ENCODE peak calls at places on chromosomes 6 and 20, in ten cellular contexts. X is IMR-90, O is heart left ventricle, F is ovary, U is body of pancreas, M is sigmoid colon, Y is adrenal gland, Z is A549, Q is lower leg skin, W is tibial nerve. V is an unnamed sample.

GRCh38 chr6:100573169-100573568 is 108.4 kb upstream of the SIM1 start:
- DNase-seq in O (no peak), Z (peak), F (no peak), M (no peak), Q (no peak), U (no peak), Y (no peak), W (no peak), X (peak), V (no peak)

GRCh38 chr20:34300809-34301586 is 2.2 kb downstream of the AHCY start:
- DNase-seq in X (no peak), W (no peak), F (no peak), U (peak), O (no peak), Q (no peak), Z (no peak), Y (no peak), M (no peak), V (no peak)

GRCh38 chr20:33531047-33531877 is 41.4 kb downstream of the CBFA2T2 start:
- DNase-seq in Q (no peak), W (no peak), U (no peak), M (no peak), Y (no peak), Z (no peak), O (no peak), F (no peak), X (peak), V (no peak)

GRCh38 chr6:125745281-125746018 is 4.0 kb upstream of the HEY2 start:
- DNase-seq in W (no peak), U (peak), O (no peak), Z (no peak), Q (no peak), M (no peak), Y (no peak), F (no peak), X (no peak), V (no peak)

GRCh38 chr20:53003420-53003819 is 31.3 kb downstream of the TSHZ2 start:
- DNase-seq in W (no peak), X (no peak), Y (no peak), U (no peak), Q (no peak), O (no peak), Z (no peak), F (no peak), M (no peak), V (no peak)

GRCh38 chr6:79946242-79946641 is 1.1 kb downstream of the ELOVL4 start:
- DNase-seq in W (no peak), Z (peak), M (no peak), Y (no peak), Q (no peak), U (no peak), O (no peak), F (no peak), X (peak), V (no peak)

GRCh38 chr6:154039231-154039842 is at the start of gene OPRM1:
- DNase-seq in W (no peak), X (no peak), F (no peak), U (peak), M (peak), Q (no peak), O (peak), Y (peak), Z (peak), V (no peak)

GRCh38 chr20:47067776-47068175 is 173.1 kb downstream of the EYA2 start:
- DNase-seq in U (no peak), X (peak), O (no peak), Y (no peak), Z (peak), M (no peak), Q (no peak), W (no peak), F (no peak), V (no peak)

GRCh38 chr20:7352165-7352564 is 584.7 kb downstream of the BMP2 start:
- DNase-seq in M (no peak), X (no peak), W (no peak), F (no peak), U (no peak), O (no peak), Y (no peak), Z (no peak), Q (no peak), V (no peak)

GRCh38 chr6:36682328-36683144 is 4.0 kb downstream of the CDKN1A start:
- DNase-seq in W (no peak), X (no peak), O (peak), M (peak), Y (peak), Z (peak), U (peak), F (no peak), Q (peak), V (peak)

GRCh38 chr6:35218021-35218420 is 4.3 kb downstream of the SCUBE3 start:
- DNase-seq in F (no peak), O (no peak), X (peak), M (no peak), U (no peak), Z (no peak), W (no peak), Q (no peak), Y (no peak), V (no peak)

GRCh38 chr6:108728826-108729225 is 119.4 kb upstream of the ARMC2 start:
- DNase-seq in Y (no peak), U (no peak), F (no peak), M (no peak), Z (peak), X (no peak), Q (no peak), O (no peak), W (no peak), V (no peak)

GRCh38 chr20:20864346-20865096 is 152.1 kb upstream of the RALGAPA2 start:
- DNase-seq in M (no peak), X (no peak), F (no peak), W (no peak), O (no peak), U (no peak), Q (no peak), Z (peak), Y (no peak), V (no peak)

GRCh38 chr6:122339661-122340060 is 59.8 kb upstream of the HSF2 start:
- DNase-seq in F (no peak), Q (no peak), W (no peak), U (no peak), O (no peak), X (no peak), Y (no peak), Z (no peak), M (no peak), V (no peak)

GRCh38 chr6:82246802-82247633 is 526 bp downstream of the IBTK start:
- DNase-seq in F (no peak), U (peak), X (peak), Y (peak), Q (peak), W (peak), O (peak), M (peak), Z (peak), V (peak)

GRCh38 chr6:36671687-36672375 is 6.7 kb upstream of the CDKN1A start:
- DNase-seq in Q (no peak), M (no peak), Z (no peak), X (no peak), O (no peak), F (no peak), W (no peak), U (no peak), Y (no peak), V (no peak)

GRCh38 chr6:133235219-133235618 is 5.9 kb upstream of the EYA4 start:
- DNase-seq in Z (no peak), Q (no peak), W (no peak), F (no peak), U (no peak), Y (no peak), X (no peak), O (no peak), M (no peak), V (no peak)

GRCh38 chr6:14417377-14417776 is 299.8 kb downstream of the CD83 start:
- DNase-seq in Y (no peak), X (no peak), W (no peak), Q (no peak), Z (peak), F (no peak), O (no peak), M (no peak), U (no peak), V (no peak)

GRCh38 chr6:169857343-169858292 is 106.2 kb downstream of the ERMARD start:
- DNase-seq in M (no peak), Y (no peak), Z (no peak), W (no peak), F (no peak), X (no peak), Q (no peak), O (no peak), U (no peak), V (no peak)

GRCh38 chr6:70520575-70520974 is 46.2 kb upstream of the SDHAF4 start:
- DNase-seq in O (no peak), Z (peak), Y (no peak), U (no peak), X (peak), Q (no peak), W (no peak), M (no peak), F (no peak), V (no peak)

GRCh38 chr6:121351911-121352310 is 17.6 kb upstream of the TBC1D32 start:
- DNase-seq in Q (no peak), O (no peak), X (no peak), Z (no peak), F (no peak), U (no peak), Y (no peak), W (no peak), M (no peak), V (no peak)

GRCh38 chr20:58436868-58437645 is 48.0 kb downstream of the VAPB start:
- DNase-seq in F (no peak), W (no peak), Z (peak), X (no peak), Q (no peak), O (no peak), Y (no peak), U (no peak), M (no peak), V (no peak)

GRCh38 chr20:16518068-16518783 is 55.0 kb downstream of the KIF16B start:
- DNase-seq in Z (peak), Y (no peak), M (no peak), O (no peak), F (no peak), U (peak), W (peak), X (peak), Q (no peak), V (peak)

GRCh38 chr6:25248100-25248499 is 31.1 kb upstream of the CARMIL1 start:
- DNase-seq in X (peak), U (no peak), Q (no peak), O (no peak), W (no peak), Y (no peak), F (no peak), M (no peak), Z (no peak), V (no peak)

GRCh38 chr6:9766240-9766915 is 648.5 kb downstream of the TFAP2A start:
- DNase-seq in Q (no peak), X (peak), Z (peak), U (no peak), O (no peak), W (no peak), M (no peak), Y (no peak), F (no peak), V (no peak)

GRCh38 chr20:13692802-13693736 is 54.3 kb upstream of the TASP1 start:
- DNase-seq in F (no peak), M (no peak), W (no peak), U (no peak), X (no peak), Y (no peak), Q (no peak), Z (no peak), O (no peak), V (no peak)

GRCh38 chr6:133741375-133741861 is 147.5 kb upstream of the TCF21 start:
- DNase-seq in U (no peak), W (peak), Y (no peak), F (no peak), X (peak), Z (peak), M (no peak), Q (no peak), O (no peak), V (no peak)

GRCh38 chr6:20790032-20790791 is 256.0 kb downstream of the CDKAL1 start:
- DNase-seq in F (no peak), M (no peak), Z (no peak), O (no peak), U (no peak), Y (no peak), W (no peak), X (no peak), Q (no peak), V (no peak)

GRCh38 chr6:153312633-153313032 is 181.6 kb upstream of the RGS17 start:
- DNase-seq in W (no peak), M (no peak), O (no peak), X (peak), U (peak), Z (peak), F (no peak), Q (no peak), Y (peak), V (peak)

GRCh38 chr20:63092660-63093215 is 86.0 kb upstream of the BHLHE23 start:
- DNase-seq in O (no peak), W (no peak), X (no peak), Y (peak), M (peak), F (peak), U (peak), Z (no peak), Q (no peak), V (no peak)
- TF ChIP-seq POLR2A in O (no peak), W (no peak), X (no peak), Y (no peak), M (no peak), F (no peak), U (no peak), Z (no peak), Q (no peak), V (no peak)

DNA sequence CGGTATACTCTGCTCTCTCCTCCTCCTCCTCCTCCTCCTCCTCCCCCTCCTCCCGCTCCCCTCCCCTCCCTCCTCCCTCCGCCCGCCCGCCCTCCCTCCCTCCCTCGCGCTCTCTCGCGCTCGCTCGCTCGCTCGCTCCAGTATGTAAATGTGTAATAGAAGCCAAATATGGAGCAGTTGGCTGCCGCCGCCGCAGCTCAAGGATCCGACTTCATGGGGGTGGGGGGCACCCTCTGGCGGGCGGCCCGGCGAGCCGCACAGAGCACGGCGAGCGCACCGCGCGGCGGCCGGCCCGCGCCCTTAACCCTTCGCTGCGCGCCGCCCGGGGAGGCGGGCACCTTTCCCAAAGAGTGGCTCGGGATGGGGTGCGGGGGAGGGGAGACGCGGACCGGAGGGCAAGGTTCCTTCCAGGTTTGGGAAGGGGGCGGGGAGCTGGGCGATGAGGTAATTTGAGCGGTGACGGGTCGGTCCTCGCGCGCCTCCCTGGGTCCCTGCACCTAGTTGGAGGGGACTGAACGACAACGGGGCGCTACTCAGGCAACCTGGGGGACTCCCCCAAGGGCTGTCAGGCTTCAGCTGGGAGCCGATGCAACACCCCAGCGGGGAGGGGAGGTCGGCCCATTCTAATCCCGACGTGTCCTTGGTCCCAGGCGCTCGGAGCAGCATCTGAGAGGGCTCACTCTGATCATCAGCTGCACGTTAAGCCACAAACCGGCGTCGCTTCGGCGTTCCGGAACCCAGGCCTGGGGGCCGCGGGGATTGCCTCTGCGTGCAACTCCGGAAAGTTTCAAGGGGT is 407 bp upstream of the ATXN1 start:
- DNase-seq in O (peak), Z (peak), F (peak), M (peak), W (peak), Y (peak), X (peak), Q (peak), U (peak), V (peak)
- TF ChIP-seq CTCF in O (no peak), Z (peak), F (no peak), M (no peak), W (peak), Y (no peak), X (peak), Q (no peak), U (peak), V (no peak)

DNA sequence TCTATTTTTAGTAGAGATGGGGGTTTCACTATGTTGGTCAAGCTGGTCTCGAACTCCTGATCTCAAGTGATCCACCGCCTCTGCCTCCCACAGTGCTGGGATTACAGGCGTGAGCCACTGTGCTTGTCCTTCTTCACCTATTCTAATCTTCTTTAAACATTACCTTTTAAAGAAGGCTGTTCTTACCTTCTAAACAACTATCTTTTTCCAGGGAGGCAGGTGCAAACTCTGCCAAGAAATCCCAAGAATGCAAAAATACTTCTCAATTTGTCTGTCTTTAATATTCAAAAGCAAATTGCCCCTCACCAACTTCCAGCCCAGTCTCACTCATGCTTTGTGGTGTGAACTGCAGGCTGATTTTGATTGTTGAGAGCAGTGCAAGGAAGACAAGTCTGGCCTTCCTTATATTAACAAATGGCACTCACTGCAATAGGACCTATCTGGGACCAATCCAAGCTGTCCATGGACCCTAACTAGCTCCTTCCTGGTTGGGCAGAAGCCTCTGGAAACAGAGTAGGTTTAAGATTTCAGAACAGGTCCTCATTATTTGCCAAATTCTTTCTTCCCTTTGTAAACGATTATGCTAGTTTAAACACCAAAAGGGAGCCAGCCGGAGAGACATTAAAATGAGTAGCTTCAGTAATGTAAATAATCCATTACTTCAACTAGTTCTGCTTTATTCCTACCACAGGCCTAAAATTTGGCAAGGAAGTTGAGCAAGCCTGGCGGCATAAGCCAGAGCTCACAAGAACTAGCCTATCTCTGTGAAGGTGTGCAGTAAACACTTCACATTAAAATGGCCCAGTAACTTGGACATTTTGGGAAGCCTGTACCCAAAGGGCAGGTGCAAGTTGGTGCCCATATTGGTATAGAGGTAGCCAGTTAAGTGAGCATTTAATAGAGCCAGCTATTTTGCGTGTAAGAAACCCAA is 1.6 kb downstream of the SCAND1 start:
- DNase-seq in Q (no peak), O (no peak), F (no peak), Y (no peak), U (no peak), W (no peak), M (no peak), X (peak), Z (peak), V (peak)
- TF ChIP-seq POLR2A in Q (no peak), O (no peak), F (no peak), Y (no peak), U (no peak), W (no peak), M (no peak), X (no peak), Z (no peak), V (no peak)

GRCh38 chr20:3248167-3248992 is 9.4 kb upstream of the SLC4A11 start:
- DNase-seq in F (no peak), Y (no peak), O (no peak), X (no peak), Q (no peak), Z (no peak), M (no peak), W (no peak), U (peak), V (no peak)
- TF ChIP-seq CTCF in F (no peak), Y (no peak), O (peak), X (no peak), Q (no peak), Z (no peak), M (no peak), W (no peak), U (no peak), V (no peak)

DNA sequence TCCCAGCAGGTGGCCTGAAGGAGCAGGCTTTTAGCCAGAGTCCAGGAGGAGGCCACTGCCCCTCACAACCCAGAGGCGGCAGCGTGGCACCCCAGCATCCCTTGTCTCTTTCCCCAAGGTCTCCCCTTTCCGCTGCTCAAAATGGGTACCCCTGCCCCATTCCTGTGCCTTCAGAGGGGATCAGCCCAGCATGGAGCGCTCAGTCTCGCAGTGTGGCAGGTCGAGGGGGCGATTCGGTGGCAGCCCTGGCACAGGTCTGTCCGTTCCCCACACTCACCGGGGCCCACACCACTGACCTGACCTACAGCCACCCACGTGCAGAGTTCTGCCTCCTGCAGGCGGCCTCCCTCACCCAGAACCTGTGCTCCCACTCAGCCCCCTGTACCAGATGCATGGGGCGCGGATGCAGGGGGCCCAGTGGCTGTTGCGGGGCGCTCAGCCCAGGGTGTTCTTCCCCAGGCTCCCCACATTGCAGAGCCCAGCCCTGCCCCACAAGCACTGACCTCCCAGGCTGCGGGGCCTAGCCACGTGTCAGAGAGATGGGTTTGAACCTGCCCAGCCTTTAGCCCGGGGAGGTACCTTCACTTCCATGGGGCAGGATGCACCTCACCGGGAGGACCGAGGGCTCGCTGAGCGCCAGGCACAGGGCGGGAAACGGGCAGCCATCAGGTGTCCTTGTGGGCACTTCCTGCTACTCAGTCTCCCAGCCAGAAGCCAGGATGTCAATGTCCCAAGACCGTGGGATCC is 41.8 kb downstream of the DSTN start:
- DNase-seq in Q (peak), U (peak), X (no peak), W (peak), F (peak), Z (no peak), M (peak), Y (no peak), O (no peak), V (no peak)
- TF ChIP-seq POLR2A in Q (no peak), U (no peak), X (no peak), W (no peak), F (no peak), Z (no peak), M (no peak), Y (no peak), O (no peak), V (no peak)

V was measured in prostate gland.